ENCODE peak calls at places on chromosomes 3 and 15, in seven cellular contexts. C is HCT116, W is thoracic aorta, R is tibial nerve, P is fibroblast of mammary gland, T is IMR-90, G is ovary. O is an unnamed sample.

GRCh38 chr3:55690746-55691540 is 203.8 kb upstream of the WNT5A start:
- DNase-seq in C (no peak), W (no peak), R (no peak), P (no peak), T (no peak), G (no peak), O (no peak)

GRCh38 chr3:24220859-24221657 is 273.6 kb downstream of the THRB start:
- DNase-seq in C (no peak), W (peak), R (peak), P (peak), T (peak), G (no peak), O (no peak)

GRCh38 chr3:113966172-113966571 is 18.4 kb downstream of the ZDHHC23 start:
- DNase-seq in C (no peak), W (no peak), R (no peak), P (no peak), T (no peak), G (no peak), O (no peak)

GRCh38 chr3:105866656-105867653 is 1.9 kb downstream of the CBLB start:
- DNase-seq in C (no peak), W (no peak), R (peak), P (peak), T (peak), G (no peak), O (no peak)

GRCh38 chr3:141737108-141737507 is 990 bp upstream of the RNF7 start:
- DNase-seq in C (no peak), W (no peak), R (no peak), P (no peak), T (no peak), G (no peak), O (no peak)

GRCh38 chr15:83018477-83018876 is 7.0 kb upstream of the C15orf40 start:
- DNase-seq in C (no peak), W (no peak), R (no peak), P (no peak), T (peak), G (no peak), O (no peak)

GRCh38 chr3:110933786-110934415 is 137.7 kb upstream of the NECTIN3 start:
- DNase-seq in C (no peak), W (no peak), R (no peak), P (peak), T (peak), G (no peak), O (no peak)

GRCh38 chr3:108093616-108094015 is 2.8 kb upstream of the CD47 start:
- DNase-seq in C (no peak), W (no peak), R (no peak), P (no peak), T (no peak), G (no peak), O (no peak)

GRCh38 chr3:129001817-129002572 is 891 bp downstream of the EFCC1 start:
- DNase-seq in C (no peak), W (no peak), R (no peak), P (no peak), T (no peak), G (no peak), O (no peak)

GRCh38 chr3:75272708-75273107 is 391.4 kb upstream of the FRG2C start:
- DNase-seq in C (no peak), W (no peak), R (no peak), P (peak), T (peak), G (no peak), O (no peak)

GRCh38 chr15:60172147-60172546 is 168.0 kb downstream of the FOXB1 start:
- DNase-seq in C (no peak), W (no peak), R (no peak), P (peak), T (no peak), G (no peak), O (no peak)

GRCh38 chr3:102178817-102179216 is 256.0 kb upstream of the ZPLD1 start:
- DNase-seq in C (no peak), W (no peak), R (no peak), P (no peak), T (no peak), G (no peak), O (no peak)

GRCh38 chr15:89972085-89972484 is 29.0 kb upstream of the ZNF710 start:
- DNase-seq in C (no peak), W (no peak), R (no peak), P (no peak), T (no peak), G (no peak), O (no peak)

GRCh38 chr3:62201438-62202035 is 171.8 kb downstream of the FEZF2 start:
- DNase-seq in C (peak), W (no peak), R (no peak), P (peak), T (peak), G (no peak), O (no peak)

GRCh38 chr15:63860161-63860954 is 26.6 kb upstream of the HERC1 start:
- DNase-seq in C (no peak), W (no peak), R (no peak), P (no peak), T (no peak), G (no peak), O (no peak)

GRCh38 chr3:142808103-142808917 is 80.6 kb downstream of the PCOLCE2 start:
- DNase-seq in C (peak), W (no peak), R (no peak), P (peak), T (peak), G (no peak), O (no peak)

GRCh38 chr3:183492849-183493179 is 62.7 kb downstream of the KLHL6 start:
- DNase-seq in C (no peak), W (no peak), R (no peak), P (no peak), T (peak), G (no peak), O (peak)

GRCh38 chr15:41982133-41982930 is 10.0 kb upstream of the EHD4 start:
- DNase-seq in C (no peak), W (no peak), R (no peak), P (no peak), T (peak), G (no peak), O (no peak)

GRCh38 chr3:29324180-29324651 is 43.3 kb downstream of the RBMS3 start:
- DNase-seq in C (no peak), W (peak), R (peak), P (peak), T (peak), G (peak), O (peak)

GRCh38 chr3:177724020-177724638 is 526.8 kb upstream of the TBL1XR1 start:
- DNase-seq in C (no peak), W (no peak), R (peak), P (no peak), T (no peak), G (peak), O (peak)

GRCh38 chr3:29757054-29757777 is 476.3 kb downstream of the RBMS3 start:
- DNase-seq in C (no peak), W (no peak), R (no peak), P (peak), T (peak), G (no peak), O (no peak)

GRCh38 chr15:78620021-78620838 is 566 bp downstream of the CHRNA3 start:
- DNase-seq in C (no peak), W (no peak), R (no peak), P (no peak), T (no peak), G (no peak), O (peak)

GRCh38 chr3:112770026-112770626 is 76.5 kb downstream of the CD200R1L start:
- DNase-seq in C (peak), W (peak), R (no peak), P (peak), T (peak), G (no peak), O (no peak)

GRCh38 chr15:90101130-90101968 is 919 bp downstream of the IDH2 start:
- DNase-seq in C (no peak), W (no peak), R (peak), P (peak), T (no peak), G (peak), O (no peak)

GRCh38 chr15:76994001-76994400 is 925 bp upstream of the PSTPIP1 start:
- DNase-seq in C (no peak), W (no peak), R (no peak), P (no peak), T (no peak), G (no peak), O (no peak)

GRCh38 chr3:122533931-122534334 is 19.2 kb upstream of the KPNA1 start:
- DNase-seq in C (peak), W (no peak), R (no peak), P (peak), T (peak), G (no peak), O (no peak)

GRCh38 chr3:102536479-102536878 is 101.7 kb downstream of the ZPLD1 start:
- DNase-seq in C (peak), W (no peak), R (no peak), P (peak), T (peak), G (no peak), O (no peak)

GRCh38 chr15:77975332-77976119 is 102.0 kb downstream of the TBC1D2B start:
- DNase-seq in C (no peak), W (no peak), R (no peak), P (no peak), T (no peak), G (no peak), O (peak)

GRCh38 chr3:41350441-41350840 is 151.1 kb downstream of the CTNNB1 start:
- DNase-seq in C (no peak), W (no peak), R (no peak), P (peak), T (peak), G (no peak), O (no peak)

GRCh38 chr3:136332776-136333175 is 82.6 kb downstream of the PCCB start:
- DNase-seq in C (no peak), W (no peak), R (no peak), P (peak), T (peak), G (peak), O (peak)

GRCh38 chr3:106745344-106746168 is 631.7 kb upstream of the CCDC54 start:
- DNase-seq in C (no peak), W (no peak), R (no peak), P (peak), T (peak), G (no peak), O (no peak)

GRCh38 chr15:75725719-75726607 is 13.3 kb upstream of the CSPG4 start:
- DNase-seq in C (no peak), W (no peak), R (no peak), P (no peak), T (no peak), G (no peak), O (no peak)

GRCh38 chr3:77096966-77097890 is 57.3 kb downstream of the ROBO2 start:
- DNase-seq in C (no peak), W (no peak), R (no peak), P (no peak), T (peak), G (no peak), O (no peak)

GRCh38 chr3:35965908-35966307 is 326.6 kb downstream of the ARPP21 start:
- DNase-seq in C (no peak), W (no peak), R (peak), P (peak), T (peak), G (no peak), O (no peak)
- TF ChIP-seq CTCF in C (no peak), W (peak), R (peak), P (peak), T (peak), G (no peak), O (no peak)

DNA sequence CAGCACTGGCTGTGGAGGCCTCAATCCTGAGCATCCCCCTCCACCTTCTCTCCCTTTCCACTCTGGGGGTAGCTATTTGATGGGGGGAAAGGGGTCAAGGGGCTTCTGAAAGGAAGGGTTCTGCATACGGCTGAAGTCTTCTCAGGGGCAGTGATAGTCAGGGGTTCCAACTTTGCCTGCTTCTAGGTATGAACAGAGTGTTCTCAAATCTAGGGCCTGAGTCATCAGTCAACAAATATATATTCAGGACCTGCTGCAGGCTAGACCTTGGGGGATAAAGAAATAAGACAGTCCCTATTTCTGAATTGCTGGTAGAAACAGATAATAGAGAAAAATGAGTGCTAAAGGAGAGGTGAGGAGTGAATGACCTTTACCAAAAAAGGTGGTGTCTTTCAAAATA is 12.8 kb downstream of the RGMA start:
- DNase-seq in C (no peak), W (no peak), R (no peak), P (no peak), T (no peak), G (no peak), O (no peak)
- H3K4me3 ChIP-seq in C (no peak), W (no peak), R (no peak), P (no peak), T (no peak), G (no peak), O (no peak)

DNA sequence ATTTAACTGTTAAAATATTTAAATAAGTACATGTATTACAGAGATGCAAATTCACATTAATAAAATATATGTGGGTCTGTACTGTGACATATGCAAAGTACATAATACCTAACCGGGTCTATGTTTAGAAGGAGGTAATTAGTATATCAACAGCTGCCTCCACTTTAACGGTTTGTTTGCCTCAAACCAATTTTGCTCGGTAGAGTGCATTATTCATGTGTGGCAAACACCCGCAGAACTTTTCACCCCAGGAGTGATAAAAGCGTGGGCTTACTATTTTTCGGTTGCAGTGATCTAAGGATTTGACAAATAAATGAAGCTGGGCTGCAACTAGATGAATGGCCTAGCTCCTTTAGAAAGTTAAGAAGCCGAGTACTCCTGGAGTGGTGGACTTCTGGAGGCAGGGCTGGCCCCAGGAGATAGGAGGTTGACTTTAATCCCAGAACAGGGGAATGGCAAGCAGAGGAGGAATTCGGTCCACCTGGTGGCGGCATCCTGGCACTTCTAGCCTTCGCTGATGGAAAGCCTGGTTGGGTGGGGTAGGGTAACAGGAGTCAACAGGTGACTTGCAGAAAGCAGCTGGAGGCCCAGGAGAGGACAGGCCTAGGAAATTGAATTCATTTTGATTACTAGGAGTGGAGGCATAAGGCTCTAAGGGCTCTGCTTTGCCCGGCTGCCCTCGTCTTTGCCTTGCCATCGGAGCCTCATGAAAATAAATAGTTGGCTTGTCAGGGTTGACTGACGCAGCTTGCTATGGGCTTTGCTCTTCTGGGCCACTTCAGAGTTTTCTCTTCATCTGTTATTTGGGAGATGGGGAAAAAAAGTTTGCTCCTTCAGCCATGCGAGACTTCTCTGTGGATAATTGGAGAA is 2.4 kb downstream of the SLCO3A1 start:
- DNase-seq in C (no peak), W (no peak), R (no peak), P (peak), T (no peak), G (no peak), O (no peak)
- TF ChIP-seq CTCF in C (peak), W (no peak), R (no peak), P (peak), T (no peak), G (no peak), O (no peak)

GRCh38 chr3:71504250-71505036 is 79.1 kb downstream of the FOXP1 start:
- DNase-seq in C (peak), W (no peak), R (no peak), P (peak), T (peak), G (no peak), O (no peak)
- H3K4me3 ChIP-seq in C (peak), W (no peak), R (no peak), P (peak), T (peak), G (no peak), O (no peak)

GRCh38 chr3:57065588-57065987 is 5.1 kb downstream of the SPATA12 start:
- DNase-seq in C (peak), W (no peak), R (no peak), P (no peak), T (peak), G (no peak), O (no peak)
- TF ChIP-seq CTCF in C (peak), W (no peak), R (no peak), P (no peak), T (no peak), G (no peak), O (no peak)

DNA sequence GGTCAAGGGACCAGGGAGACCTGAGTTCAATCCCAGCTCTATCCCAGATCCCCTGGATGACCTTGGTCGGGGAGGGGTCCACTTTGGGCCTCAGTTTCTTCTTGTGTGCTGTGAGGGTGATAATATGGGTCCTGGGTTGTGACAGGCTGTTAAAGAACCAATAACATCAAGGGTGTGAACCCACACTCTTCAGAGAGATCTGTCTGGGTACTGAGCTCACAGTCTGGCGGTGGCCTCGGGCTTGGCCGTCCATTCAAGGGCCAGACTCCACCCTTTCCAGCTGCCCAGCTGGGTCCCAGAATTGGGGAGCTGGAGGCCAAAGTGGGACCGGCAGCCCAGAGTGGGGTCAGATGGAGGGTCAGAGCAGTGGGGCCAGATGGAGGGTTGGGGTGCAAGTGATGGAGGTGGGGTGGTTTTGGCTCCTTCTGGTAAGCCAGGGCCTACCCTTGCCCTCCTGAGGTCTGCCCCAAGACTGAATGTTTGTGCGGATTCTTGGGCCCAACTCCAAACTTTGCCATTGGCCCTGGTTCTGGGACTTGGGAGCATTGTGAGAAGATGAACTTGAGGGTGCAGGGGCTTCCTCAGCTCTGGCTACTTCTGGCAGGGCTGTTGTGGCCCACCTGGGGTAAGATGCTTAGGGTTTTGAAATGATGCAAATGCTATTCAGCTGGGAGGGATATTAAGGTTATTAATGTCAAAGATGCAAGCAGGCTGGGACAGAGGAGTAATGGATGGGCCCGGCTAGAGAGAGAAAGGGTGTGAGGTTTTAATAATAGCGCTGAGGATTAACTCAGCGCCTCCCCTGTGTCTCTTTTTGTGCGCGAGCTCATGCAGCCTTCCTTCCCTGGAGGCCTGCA is 1.5 kb downstream of the CORO2B start:
- DNase-seq in C (no peak), W (no peak), R (no peak), P (no peak), T (no peak), G (no peak), O (no peak)
- H3K4me3 ChIP-seq in C (peak), W (peak), R (peak), P (peak), T (peak), G (peak), O (no peak)

DNA sequence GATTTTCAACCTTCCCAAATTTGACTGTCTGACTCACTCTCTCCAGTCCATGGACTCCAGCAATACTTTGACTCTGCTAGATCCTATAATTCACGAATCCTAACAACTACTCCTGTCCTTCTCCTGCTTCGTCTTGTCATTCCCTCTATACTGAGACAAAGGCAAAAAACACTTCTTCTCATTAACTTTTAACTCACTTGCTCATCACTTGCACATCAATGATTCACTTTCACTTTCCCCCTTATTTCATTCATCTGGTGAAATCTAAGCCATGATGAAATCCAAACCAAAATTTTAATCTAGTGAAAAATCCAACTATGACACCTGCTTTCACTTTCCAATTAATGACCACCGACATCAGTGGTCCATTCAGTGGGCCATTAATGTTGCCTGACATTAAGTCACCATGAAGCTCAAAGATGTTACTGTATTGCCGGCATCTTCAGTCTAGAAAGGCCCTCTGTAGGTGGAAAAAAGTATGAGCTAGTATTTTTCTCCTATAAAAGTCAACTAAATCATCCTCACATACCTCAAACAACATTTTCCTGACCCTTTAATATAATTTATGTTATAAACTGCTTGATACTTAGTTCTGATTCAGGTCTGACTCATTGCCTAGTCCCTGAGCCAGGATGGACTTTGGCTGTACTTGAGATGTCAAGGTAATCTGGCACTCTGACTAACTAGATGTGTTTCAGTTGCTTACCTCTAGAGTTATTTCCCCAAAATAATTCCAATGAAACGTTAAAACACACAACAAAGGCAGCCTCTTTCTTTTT is 158.6 kb downstream of the CNTN6 start:
- DNase-seq in C (no peak), W (no peak), R (no peak), P (peak), T (no peak), G (no peak), O (no peak)
- TF ChIP-seq CTCF in C (no peak), W (no peak), R (no peak), P (peak), T (no peak), G (no peak), O (no peak)

O was measured in lower leg skin.